ENCODE peak calls at places on chromosomes 16 and 17, in seven cellular contexts. One of them, this sample, is unnamed.
A peak's percentile ranks its signal among the peaks of the same experiment; 100 is the strongest.

GRCh38 chr16:46898006-46898405 is 13.8 kb downstream of the GPT2 start:
- DNase-seq in cardiac fibroblast: no peak
- DNase-seq in MM.1S: no peak
- DNase-seq in breast epithelium: no peak
- DNase-seq in progenitor cell of endocrine pancreas: no peak
- DNase-seq in BJ: no peak
- DNase-seq in adrenal gland: no peak
- DNase-seq in this sample: no peak

GRCh38 chr16:474420-475122 is 49.1 kb downstream of the RAB11FIP3 start:
- DNase-seq in cardiac fibroblast: no peak
- DNase-seq in MM.1S: no peak
- DNase-seq in breast epithelium: no peak
- DNase-seq in progenitor cell of endocrine pancreas: no peak
- DNase-seq in BJ: no peak
- DNase-seq in adrenal gland: no peak
- DNase-seq in this sample: no peak

GRCh38 chr16:76461836-76462235 is 184.6 kb downstream of the CNTNAP4 start:
- DNase-seq in cardiac fibroblast: no peak
- DNase-seq in MM.1S: no peak
- DNase-seq in breast epithelium: no peak
- DNase-seq in progenitor cell of endocrine pancreas: no peak
- DNase-seq in BJ: no peak
- DNase-seq in adrenal gland: no peak
- DNase-seq in this sample: no peak

GRCh38 chr17:68302066-68302564 is 10.8 kb downstream of the ARSG start:
- DNase-seq in cardiac fibroblast: peak; percentile 49
- DNase-seq in MM.1S: no peak
- DNase-seq in breast epithelium: no peak
- DNase-seq in progenitor cell of endocrine pancreas: no peak
- DNase-seq in BJ: no peak
- DNase-seq in adrenal gland: peak; percentile 38
- DNase-seq in this sample: peak; percentile 40

GRCh38 chr16:23269248-23270091 is 32.6 kb upstream of the SCNN1B start:
- DNase-seq in cardiac fibroblast: no peak
- DNase-seq in MM.1S: no peak
- DNase-seq in breast epithelium: no peak
- DNase-seq in progenitor cell of endocrine pancreas: no peak
- DNase-seq in BJ: no peak
- DNase-seq in adrenal gland: no peak
- DNase-seq in this sample: no peak

GRCh38 chr17:16013943-16014407 is 14.4 kb downstream of the TTC19 start:
- DNase-seq in cardiac fibroblast: peak; percentile 83
- DNase-seq in MM.1S: no peak
- DNase-seq in breast epithelium: no peak
- DNase-seq in progenitor cell of endocrine pancreas: no peak
- DNase-seq in BJ: peak; percentile 22
- DNase-seq in adrenal gland: no peak
- DNase-seq in this sample: peak; percentile 43

GRCh38 chr16:4381935-4382794 is 10.5 kb downstream of the VASN start:
- DNase-seq in cardiac fibroblast: no peak
- DNase-seq in MM.1S: no peak
- DNase-seq in breast epithelium: no peak
- DNase-seq in progenitor cell of endocrine pancreas: no peak
- DNase-seq in BJ: no peak
- DNase-seq in adrenal gland: no peak
- DNase-seq in this sample: no peak

GRCh38 chr17:64146418-64147109 is 16.6 kb upstream of the ERN1 start:
- DNase-seq in cardiac fibroblast: peak; percentile 79
- DNase-seq in MM.1S: peak; percentile 36
- DNase-seq in breast epithelium: peak; percentile 84
- DNase-seq in progenitor cell of endocrine pancreas: peak; percentile 20
- DNase-seq in BJ: no peak
- DNase-seq in adrenal gland: peak; percentile 80
- DNase-seq in this sample: peak; percentile 26

GRCh38 chr17:54418467-54418866 is 482.2 kb upstream of the TOM1L1 start:
- DNase-seq in cardiac fibroblast: no peak
- DNase-seq in MM.1S: no peak
- DNase-seq in breast epithelium: no peak
- DNase-seq in progenitor cell of endocrine pancreas: no peak
- DNase-seq in BJ: no peak
- DNase-seq in adrenal gland: no peak
- DNase-seq in this sample: no peak

GRCh38 chr16:84618428-84619102 is 687 bp upstream of the COTL1 start:
- DNase-seq in cardiac fibroblast: peak; percentile 94
- DNase-seq in MM.1S: no peak
- DNase-seq in breast epithelium: peak; percentile 42
- DNase-seq in progenitor cell of endocrine pancreas: no peak
- DNase-seq in BJ: peak; percentile 95
- DNase-seq in adrenal gland: peak; percentile 58
- DNase-seq in this sample: no peak
- TF ChIP-seq CTCF in cardiac fibroblast: peak; percentile 20
- TF ChIP-seq CTCF in MM.1S: no peak
- TF ChIP-seq CTCF in breast epithelium: no peak
- TF ChIP-seq CTCF in progenitor cell of endocrine pancreas: no peak
- TF ChIP-seq CTCF in BJ: peak; percentile 15
- TF ChIP-seq CTCF in adrenal gland: no peak
- TF ChIP-seq CTCF in this sample: no peak

DNA sequence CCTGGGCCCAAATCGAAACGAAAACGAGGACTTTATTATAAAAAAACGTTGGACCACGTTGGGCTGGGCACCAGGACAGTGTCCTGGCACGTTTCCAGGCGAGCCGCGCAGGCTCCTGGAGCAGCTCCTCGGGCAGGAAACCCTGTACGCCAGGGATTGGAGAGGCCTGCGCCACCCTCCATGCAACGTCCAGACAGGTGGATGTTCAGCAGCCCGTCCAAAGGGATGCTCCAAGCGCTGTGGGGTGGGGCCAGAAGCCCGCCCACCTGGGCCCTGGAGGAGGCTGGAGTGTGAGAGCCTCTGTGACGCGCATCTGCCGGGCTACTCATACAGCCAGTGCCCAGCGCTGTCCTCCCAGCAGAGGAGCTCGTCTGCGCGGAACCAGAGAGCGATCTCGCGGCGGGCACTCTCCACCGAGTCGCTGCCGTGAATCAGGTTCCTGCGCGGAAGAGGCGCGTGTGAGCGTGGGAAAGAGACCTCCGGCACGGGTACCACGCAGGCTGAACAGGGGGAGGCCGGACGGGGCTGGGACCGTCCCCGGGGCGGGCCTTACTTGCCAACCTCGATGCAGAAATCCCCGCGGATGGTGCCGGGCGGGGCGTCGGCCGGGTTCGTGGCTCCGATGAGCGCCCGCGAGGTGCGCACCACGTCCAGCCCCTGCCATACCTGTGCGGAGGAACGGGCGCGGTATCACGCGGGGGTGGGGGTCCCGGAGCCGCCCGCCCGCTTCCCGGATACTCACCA is 843 bp downstream of the NME3 start:
- DNase-seq in cardiac fibroblast: peak; percentile 61
- DNase-seq in MM.1S: no peak
- DNase-seq in breast epithelium: peak; percentile 56
- DNase-seq in progenitor cell of endocrine pancreas: no peak
- DNase-seq in BJ: no peak
- DNase-seq in adrenal gland: peak; percentile 85
- DNase-seq in this sample: no peak
- TF ChIP-seq CTCF in cardiac fibroblast: no peak
- TF ChIP-seq CTCF in MM.1S: no peak
- TF ChIP-seq CTCF in breast epithelium: no peak
- TF ChIP-seq CTCF in progenitor cell of endocrine pancreas: no peak
- TF ChIP-seq CTCF in BJ: no peak
- TF ChIP-seq CTCF in adrenal gland: no peak
- TF ChIP-seq CTCF in this sample: no peak

GRCh38 chr17:27631897-27632725 is 1.1 kb downstream of the LGALS9 start:
- DNase-seq in cardiac fibroblast: no peak
- DNase-seq in MM.1S: no peak
- DNase-seq in breast epithelium: no peak
- DNase-seq in progenitor cell of endocrine pancreas: no peak
- DNase-seq in BJ: no peak
- DNase-seq in adrenal gland: no peak
- DNase-seq in this sample: no peak
- TF ChIP-seq CTCF in cardiac fibroblast: no peak
- TF ChIP-seq CTCF in MM.1S: no peak
- TF ChIP-seq CTCF in breast epithelium: no peak
- TF ChIP-seq CTCF in progenitor cell of endocrine pancreas: no peak
- TF ChIP-seq CTCF in BJ: no peak
- TF ChIP-seq CTCF in adrenal gland: no peak
- TF ChIP-seq CTCF in this sample: no peak

GRCh38 chr17:74960739-74961342 is 11.7 kb downstream of the HID1 start:
- DNase-seq in cardiac fibroblast: peak; percentile 44
- DNase-seq in MM.1S: peak; percentile 77
- DNase-seq in breast epithelium: no peak
- DNase-seq in progenitor cell of endocrine pancreas: peak; percentile 41
- DNase-seq in BJ: no peak
- DNase-seq in adrenal gland: peak; percentile 60
- DNase-seq in this sample: peak; percentile 61
- TF ChIP-seq CTCF in cardiac fibroblast: peak; percentile 43
- TF ChIP-seq CTCF in MM.1S: peak; percentile 80
- TF ChIP-seq CTCF in breast epithelium: no peak
- TF ChIP-seq CTCF in progenitor cell of endocrine pancreas: peak; percentile 70
- TF ChIP-seq CTCF in BJ: peak; percentile 41
- TF ChIP-seq CTCF in adrenal gland: peak; percentile 64
- TF ChIP-seq CTCF in this sample: peak; percentile 44

GRCh38 chr17:48483004-48483403 is 47.8 kb downstream of the HOXB1 start:
- DNase-seq in cardiac fibroblast: no peak
- DNase-seq in MM.1S: no peak
- DNase-seq in breast epithelium: no peak
- DNase-seq in progenitor cell of endocrine pancreas: no peak
- DNase-seq in BJ: no peak
- DNase-seq in adrenal gland: no peak
- DNase-seq in this sample: no peak

GRCh38 chr17:48479014-48479402 is 49.0 kb upstream of the SKAP1 start:
- DNase-seq in cardiac fibroblast: no peak
- DNase-seq in MM.1S: no peak
- DNase-seq in breast epithelium: no peak
- DNase-seq in progenitor cell of endocrine pancreas: no peak
- DNase-seq in BJ: no peak
- DNase-seq in adrenal gland: no peak
- DNase-seq in this sample: no peak

GRCh38 chr17:48483471-48484131 is 47.2 kb downstream of the HOXB1 start:
- DNase-seq in cardiac fibroblast: peak; percentile 83
- DNase-seq in MM.1S: peak; percentile 71
- DNase-seq in breast epithelium: peak; percentile 61
- DNase-seq in progenitor cell of endocrine pancreas: no peak
- DNase-seq in BJ: peak; percentile 90
- DNase-seq in adrenal gland: no peak
- DNase-seq in this sample: peak; percentile 20

GRCh38 chr17:48477235-48477634 is 47.2 kb upstream of the SKAP1 start:
- DNase-seq in cardiac fibroblast: no peak
- DNase-seq in MM.1S: no peak
- DNase-seq in breast epithelium: no peak
- DNase-seq in progenitor cell of endocrine pancreas: no peak
- DNase-seq in BJ: no peak
- DNase-seq in adrenal gland: no peak
- DNase-seq in this sample: no peak

GRCh38 chr17:48478224-48479013 is 48.4 kb upstream of the SKAP1 start:
- DNase-seq in cardiac fibroblast: peak; percentile 30
- DNase-seq in MM.1S: peak; percentile 86
- DNase-seq in breast epithelium: no peak
- DNase-seq in progenitor cell of endocrine pancreas: no peak
- DNase-seq in BJ: no peak
- DNase-seq in adrenal gland: no peak
- DNase-seq in this sample: no peak
- TF ChIP-seq CTCF in cardiac fibroblast: peak; percentile 17
- TF ChIP-seq CTCF in MM.1S: peak; percentile 21
- TF ChIP-seq CTCF in breast epithelium: no peak
- TF ChIP-seq CTCF in progenitor cell of endocrine pancreas: no peak
- TF ChIP-seq CTCF in BJ: no peak
- TF ChIP-seq CTCF in adrenal gland: no peak
- TF ChIP-seq CTCF in this sample: no peak

This sample was measured in endothelial cell.